ENCODE peak calls at places on chromosomes 6 and 20, in ten cellular contexts. T, J, A, C, G, H, D, Z, M and R are unnamed samples.

GRCh38 chr20:36267605-36268500 is 31.6 kb downstream of the AAR2 start:
- DNase-seq in T (no peak), J (no peak), A (no peak), C (no peak), G (no peak), H (no peak), D (no peak), Z (no peak), M (no peak), R (no peak)

GRCh38 chr6:140581601-140582000 is 1207.2 kb upstream of the CITED2 start:
- DNase-seq in T (no peak), J (no peak), A (no peak), C (no peak), G (no peak), H (no peak), D (no peak), Z (no peak), M (no peak), R (no peak)

GRCh38 chr6:33964387-33964786 is 160.6 kb upstream of the MLN start:
- DNase-seq in T (no peak), J (no peak), A (no peak), C (no peak), G (no peak), H (no peak), D (no peak), Z (no peak), M (no peak), R (no peak)

GRCh38 chr6:130796313-130796905 is 30.8 kb upstream of the SMLR1 start:
- DNase-seq in T (no peak), J (peak; percentile 11), A (no peak), C (no peak), G (peak; percentile 86), H (no peak), D (no peak), Z (no peak), M (no peak), R (no peak)

GRCh38 chr20:50172347-50173013 is 18.1 kb upstream of the CEBPB start:
- DNase-seq in T (no peak), J (peak; percentile 67), A (peak; percentile 91), C (peak; percentile 73), G (peak; percentile 89), H (peak; percentile 89), D (no peak), Z (peak; percentile 87), M (peak; percentile 83), R (no peak)

GRCh38 chr6:63022631-63023030 is 188.6 kb upstream of the FKBP1C start:
- DNase-seq in T (no peak), J (no peak), A (no peak), C (no peak), G (no peak), H (no peak), D (no peak), Z (no peak), M (no peak), R (no peak)

GRCh38 chr6:134363323-134364039 is 45.6 kb upstream of the SGK1 start:
- DNase-seq in T (no peak), J (no peak), A (no peak), C (no peak), G (no peak), H (no peak), D (peak; percentile 82), Z (no peak), M (no peak), R (no peak)

GRCh38 chr6:76694779-76695178 is 622.3 kb upstream of the IMPG1 start:
- DNase-seq in T (no peak), J (no peak), A (peak; percentile 17), C (no peak), G (no peak), H (no peak), D (no peak), Z (no peak), M (no peak), R (no peak)

DNA sequence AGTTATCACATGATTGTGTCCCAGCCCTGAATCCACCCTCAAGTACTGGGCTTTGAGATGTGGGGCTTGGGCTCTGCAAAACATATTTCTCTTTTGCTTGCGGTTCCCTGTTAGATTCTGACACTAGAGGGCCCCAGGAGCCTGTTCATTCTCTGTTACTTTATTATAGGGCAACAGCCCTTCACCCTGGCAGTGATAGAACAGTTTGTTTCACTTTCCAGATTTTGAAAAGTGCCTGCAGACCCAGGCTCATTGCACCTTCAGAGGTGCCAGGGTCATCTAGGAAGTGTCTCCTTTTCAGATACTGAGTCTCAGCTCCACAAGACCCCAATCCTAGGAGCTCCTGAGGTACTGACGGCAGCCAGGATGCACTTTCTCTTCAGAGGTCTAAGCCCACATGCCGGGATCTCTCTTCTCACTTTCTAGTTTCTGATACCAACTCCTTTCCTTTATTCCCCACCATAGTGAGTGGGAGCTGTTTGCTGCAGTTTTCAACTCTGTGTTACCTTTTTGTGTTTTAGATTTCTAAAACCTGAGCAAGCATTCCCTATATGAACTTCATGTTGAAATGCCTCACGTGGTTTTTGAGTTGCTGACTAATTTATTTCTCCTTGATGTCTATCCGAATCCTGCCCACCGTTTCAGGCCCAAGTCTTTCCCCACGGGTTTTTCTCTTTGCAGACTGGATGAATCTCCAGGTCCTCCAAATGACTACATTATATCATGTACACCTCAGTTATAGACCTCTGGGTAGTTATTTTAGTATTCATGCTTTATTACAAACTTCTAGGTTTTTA is 10.9 kb downstream of the ABT1 start:
- DNase-seq in T (peak; percentile 82), J (peak; percentile 55), A (peak; percentile 71), C (peak; percentile 46), G (peak; percentile 74), H (no peak), D (peak; percentile 48), Z (no peak), M (peak; percentile 57), R (peak; percentile 72)
- TF ChIP-seq CTCF in T (peak; percentile 80), J (peak; percentile 15), A (peak; percentile 82), C (peak; percentile 82), G (peak; percentile 81), H (peak; percentile 51), D (peak; percentile 80), Z (peak; percentile 37), M (peak; percentile 61), R (peak; percentile 81)

DNA sequence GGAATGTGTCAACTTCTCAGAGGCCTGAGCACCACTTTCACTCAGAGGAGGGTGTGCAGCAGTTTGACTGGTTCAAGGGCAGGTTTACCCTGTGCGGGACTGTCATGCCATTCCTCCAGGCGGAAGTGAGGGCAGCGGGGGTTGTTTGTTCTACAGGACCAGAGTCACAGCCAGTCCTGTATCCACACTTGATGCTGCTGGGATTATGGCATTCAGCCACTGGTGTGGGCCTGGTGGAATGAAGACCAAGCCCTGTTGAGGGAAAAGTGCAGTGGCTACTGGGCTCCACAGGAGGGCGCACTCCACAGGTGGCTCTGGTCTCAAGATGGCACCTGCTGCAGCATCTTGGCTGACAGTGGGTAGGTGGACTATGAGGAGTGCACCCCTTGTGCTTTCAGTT is 14.8 kb downstream of the SEMG2 start:
- DNase-seq in T (no peak), J (no peak), A (no peak), C (no peak), G (no peak), H (no peak), D (no peak), Z (no peak), M (no peak), R (no peak)
- TF ChIP-seq CTCF in T (peak; percentile 40), J (no peak), A (peak; percentile 52), C (peak; percentile 58), G (peak; percentile 34), H (peak; percentile 11), D (peak; percentile 82), Z (no peak), M (peak; percentile 40), R (peak; percentile 44)

GRCh38 chr20:33072813-33073212 is 6.6 kb upstream of the BPIFB4 start:
- DNase-seq in T (no peak), J (no peak), A (no peak), C (no peak), G (no peak), H (no peak), D (no peak), Z (no peak), M (no peak), R (no peak)

GRCh38 chr20:33075281-33075680 is 4.2 kb upstream of the BPIFB4 start:
- DNase-seq in T (no peak), J (no peak), A (no peak), C (no peak), G (no peak), H (no peak), D (no peak), Z (peak; percentile 22), M (no peak), R (no peak)

GRCh38 chr20:33074675-33075074 is 4.8 kb upstream of the BPIFB4 start:
- DNase-seq in T (no peak), J (no peak), A (no peak), C (no peak), G (no peak), H (no peak), D (no peak), Z (peak; percentile 1), M (no peak), R (no peak)

GRCh38 chr20:33079267-33079666 is at the start of gene BPIFB4:
- DNase-seq in T (no peak), J (no peak), A (no peak), C (no peak), G (peak; percentile 40), H (no peak), D (no peak), Z (peak; percentile 41), M (no peak), R (no peak)

DNA sequence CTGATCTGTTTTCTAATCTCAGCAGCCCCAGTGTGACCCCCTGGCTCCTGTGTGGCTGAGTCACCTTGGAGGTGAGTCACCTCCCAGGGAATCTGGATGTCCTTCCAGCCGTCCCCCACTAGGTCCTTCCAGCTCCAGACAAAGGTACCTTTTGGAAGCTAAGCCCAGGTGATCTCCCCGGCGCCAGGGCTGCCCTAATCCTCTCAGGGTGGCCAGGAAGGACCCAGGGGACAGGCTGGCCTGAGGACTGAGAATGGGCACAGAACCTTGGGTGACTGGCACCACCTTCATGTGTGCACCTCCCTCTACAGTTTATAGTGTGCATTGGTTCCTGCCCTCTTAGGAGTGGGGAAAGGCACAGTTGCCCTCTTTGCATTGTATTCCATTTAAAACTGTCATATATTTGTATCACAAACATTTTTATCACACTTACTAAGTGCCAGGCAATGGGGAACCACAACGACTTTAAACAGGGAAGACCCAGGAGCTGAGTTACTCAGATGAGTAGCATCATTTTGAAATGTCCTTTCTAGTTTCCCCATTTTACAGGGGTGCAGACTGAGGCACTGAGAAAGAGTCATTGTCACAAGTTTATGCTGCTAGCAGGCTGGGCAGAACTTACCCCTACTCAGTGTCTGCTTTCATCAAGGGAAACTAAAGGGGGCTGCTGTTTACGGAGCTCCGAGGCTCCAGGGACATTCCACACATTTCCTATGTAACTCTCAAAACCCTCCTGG is 2.6 kb upstream of the BPIFB4 start:
- DNase-seq in T (no peak), J (no peak), A (no peak), C (no peak), G (no peak), H (no peak), D (peak; percentile 35), Z (peak; percentile 45), M (no peak), R (no peak)
- TF ChIP-seq CTCF in T (peak; percentile 25), J (no peak), A (peak; percentile 49), C (peak; percentile 43), G (no peak), H (no peak), D (peak; percentile 87), Z (no peak), M (no peak), R (no peak)

GRCh38 chr6:24997186-24997585 is 61.4 kb upstream of the RIPOR2 start:
- DNase-seq in T (no peak), J (no peak), A (no peak), C (no peak), G (no peak), H (no peak), D (no peak), Z (no peak), M (no peak), R (no peak)

GRCh38 chr6:24996145-24996836 is 60.5 kb upstream of the RIPOR2 start:
- DNase-seq in T (no peak), J (no peak), A (no peak), C (no peak), G (no peak), H (no peak), D (no peak), Z (no peak), M (no peak), R (no peak)

GRCh38 chr6:24991748-24992467 is 56.1 kb upstream of the RIPOR2 start:
- DNase-seq in T (peak; percentile 72), J (peak; percentile 28), A (peak; percentile 81), C (peak; percentile 36), G (peak; percentile 66), H (peak; percentile 59), D (peak; percentile 42), Z (peak; percentile 88), M (peak; percentile 50), R (peak; percentile 65)

GRCh38 chr6:24995270-24995669 is 59.5 kb upstream of the RIPOR2 start:
- DNase-seq in T (no peak), J (no peak), A (no peak), C (no peak), G (no peak), H (no peak), D (no peak), Z (no peak), M (no peak), R (no peak)

GRCh38 chr6:24994812-24995211 is 59.1 kb upstream of the RIPOR2 start:
- DNase-seq in T (no peak), J (no peak), A (no peak), C (no peak), G (no peak), H (no peak), D (no peak), Z (no peak), M (no peak), R (no peak)
- TF ChIP-seq CTCF in T (no peak), J (no peak), A (no peak), C (no peak), G (no peak), H (no peak), D (no peak), Z (no peak), M (no peak), R (no peak)